ENCODE peak calls at places on chromosomes 3 and 15, in four cellular contexts. One of them, this sample, is unnamed.

GRCh38 chr15:48869966-48870365 is 8.0 kb upstream of the EID1 start:
- DNase-seq in COR-L47: no peak
- DNase-seq in stimulated activated CD4-positive, alpha-beta T cell treated with anti-CD3 and anti-CD28 coated beads, Interleukin-1b, Interleukin-23, amount 100 ng/mL, for 48 hours: no peak
- DNase-seq in stimulated activated CD8-positive, alpha-beta memory T cell treated with anti-CD3 and anti-CD28 coated beads, Interleukin-4, amount 100 ng/mL, for 4 hours: no peak
- DNase-seq in this sample: no peak

GRCh38 chr3:148948913-148949657 is 42.3 kb upstream of the GYG1 start:
- DNase-seq in COR-L47: no peak
- DNase-seq in stimulated activated CD4-positive, alpha-beta T cell treated with anti-CD3 and anti-CD28 coated beads, Interleukin-1b, Interleukin-23, amount 100 ng/mL, for 48 hours: no peak
- DNase-seq in stimulated activated CD8-positive, alpha-beta memory T cell treated with anti-CD3 and anti-CD28 coated beads, Interleukin-4, amount 100 ng/mL, for 4 hours: no peak
- DNase-seq in this sample: no peak

GRCh38 chr3:45958333-45958791 is 15.1 kb downstream of the CXCR6 start:
- DNase-seq in COR-L47: no peak
- DNase-seq in stimulated activated CD4-positive, alpha-beta T cell treated with anti-CD3 and anti-CD28 coated beads, Interleukin-1b, Interleukin-23, amount 100 ng/mL, for 48 hours: no peak
- DNase-seq in stimulated activated CD8-positive, alpha-beta memory T cell treated with anti-CD3 and anti-CD28 coated beads, Interleukin-4, amount 100 ng/mL, for 4 hours: no peak
- DNase-seq in this sample: no peak

GRCh38 chr3:72158639-72159005 is 373.7 kb upstream of the PROK2 start:
- DNase-seq in COR-L47: no peak
- DNase-seq in stimulated activated CD4-positive, alpha-beta T cell treated with anti-CD3 and anti-CD28 coated beads, Interleukin-1b, Interleukin-23, amount 100 ng/mL, for 48 hours: no peak
- DNase-seq in stimulated activated CD8-positive, alpha-beta memory T cell treated with anti-CD3 and anti-CD28 coated beads, Interleukin-4, amount 100 ng/mL, for 4 hours: no peak
- DNase-seq in this sample: no peak

GRCh38 chr3:124919756-124920155 is 14.8 kb downstream of the MUC13 start:
- DNase-seq in COR-L47: no peak
- DNase-seq in stimulated activated CD4-positive, alpha-beta T cell treated with anti-CD3 and anti-CD28 coated beads, Interleukin-1b, Interleukin-23, amount 100 ng/mL, for 48 hours: no peak
- DNase-seq in stimulated activated CD8-positive, alpha-beta memory T cell treated with anti-CD3 and anti-CD28 coated beads, Interleukin-4, amount 100 ng/mL, for 4 hours: no peak
- DNase-seq in this sample: no peak

GRCh38 chr3:138332472-138333073 is 2.9 kb upstream of the NME9 start:
- DNase-seq in COR-L47: peak
- DNase-seq in stimulated activated CD4-positive, alpha-beta T cell treated with anti-CD3 and anti-CD28 coated beads, Interleukin-1b, Interleukin-23, amount 100 ng/mL, for 48 hours: no peak
- DNase-seq in stimulated activated CD8-positive, alpha-beta memory T cell treated with anti-CD3 and anti-CD28 coated beads, Interleukin-4, amount 100 ng/mL, for 4 hours: no peak
- DNase-seq in this sample: peak

GRCh38 chr3:33833408-33834116 is 35.1 kb downstream of the PDCD6IP start:
- DNase-seq in COR-L47: no peak
- DNase-seq in stimulated activated CD4-positive, alpha-beta T cell treated with anti-CD3 and anti-CD28 coated beads, Interleukin-1b, Interleukin-23, amount 100 ng/mL, for 48 hours: no peak
- DNase-seq in stimulated activated CD8-positive, alpha-beta memory T cell treated with anti-CD3 and anti-CD28 coated beads, Interleukin-4, amount 100 ng/mL, for 4 hours: no peak
- DNase-seq in this sample: no peak

GRCh38 chr15:101017935-101018849 is 99.0 kb downstream of the LRRK1 start:
- DNase-seq in COR-L47: no peak
- DNase-seq in stimulated activated CD4-positive, alpha-beta T cell treated with anti-CD3 and anti-CD28 coated beads, Interleukin-1b, Interleukin-23, amount 100 ng/mL, for 48 hours: no peak
- DNase-seq in stimulated activated CD8-positive, alpha-beta memory T cell treated with anti-CD3 and anti-CD28 coated beads, Interleukin-4, amount 100 ng/mL, for 4 hours: no peak
- DNase-seq in this sample: no peak

GRCh38 chr3:52141751-52142150 is 12.5 kb downstream of the POC1A start:
- DNase-seq in COR-L47: no peak
- DNase-seq in stimulated activated CD4-positive, alpha-beta T cell treated with anti-CD3 and anti-CD28 coated beads, Interleukin-1b, Interleukin-23, amount 100 ng/mL, for 48 hours: no peak
- DNase-seq in stimulated activated CD8-positive, alpha-beta memory T cell treated with anti-CD3 and anti-CD28 coated beads, Interleukin-4, amount 100 ng/mL, for 4 hours: no peak
- DNase-seq in this sample: no peak

GRCh38 chr3:46466871-46467403 is 2.2 kb upstream of the LTF start:
- DNase-seq in COR-L47: no peak
- DNase-seq in stimulated activated CD4-positive, alpha-beta T cell treated with anti-CD3 and anti-CD28 coated beads, Interleukin-1b, Interleukin-23, amount 100 ng/mL, for 48 hours: no peak
- DNase-seq in stimulated activated CD8-positive, alpha-beta memory T cell treated with anti-CD3 and anti-CD28 coated beads, Interleukin-4, amount 100 ng/mL, for 4 hours: no peak
- DNase-seq in this sample: no peak

GRCh38 chr3:145902166-145902565 is 258.8 kb downstream of the PLOD2 start:
- DNase-seq in COR-L47: no peak
- DNase-seq in stimulated activated CD4-positive, alpha-beta T cell treated with anti-CD3 and anti-CD28 coated beads, Interleukin-1b, Interleukin-23, amount 100 ng/mL, for 48 hours: no peak
- DNase-seq in stimulated activated CD8-positive, alpha-beta memory T cell treated with anti-CD3 and anti-CD28 coated beads, Interleukin-4, amount 100 ng/mL, for 4 hours: no peak
- DNase-seq in this sample: no peak

GRCh38 chr15:58213587-58214360 is 75.6 kb downstream of the AQP9 start:
- DNase-seq in COR-L47: no peak
- DNase-seq in stimulated activated CD4-positive, alpha-beta T cell treated with anti-CD3 and anti-CD28 coated beads, Interleukin-1b, Interleukin-23, amount 100 ng/mL, for 48 hours: no peak
- DNase-seq in stimulated activated CD8-positive, alpha-beta memory T cell treated with anti-CD3 and anti-CD28 coated beads, Interleukin-4, amount 100 ng/mL, for 4 hours: no peak
- DNase-seq in this sample: no peak

GRCh38 chr3:25587526-25587925 is 77.2 kb downstream of the TOP2B start:
- DNase-seq in COR-L47: no peak
- DNase-seq in stimulated activated CD4-positive, alpha-beta T cell treated with anti-CD3 and anti-CD28 coated beads, Interleukin-1b, Interleukin-23, amount 100 ng/mL, for 48 hours: no peak
- DNase-seq in stimulated activated CD8-positive, alpha-beta memory T cell treated with anti-CD3 and anti-CD28 coated beads, Interleukin-4, amount 100 ng/mL, for 4 hours: no peak
- DNase-seq in this sample: no peak

GRCh38 chr15:39976291-39977274 is 42.7 kb downstream of the EIF2AK4 start:
- DNase-seq in COR-L47: peak
- DNase-seq in stimulated activated CD4-positive, alpha-beta T cell treated with anti-CD3 and anti-CD28 coated beads, Interleukin-1b, Interleukin-23, amount 100 ng/mL, for 48 hours: no peak
- DNase-seq in stimulated activated CD8-positive, alpha-beta memory T cell treated with anti-CD3 and anti-CD28 coated beads, Interleukin-4, amount 100 ng/mL, for 4 hours: peak
- DNase-seq in this sample: peak

GRCh38 chr3:192884831-192885356 is 32.8 kb downstream of the MB21D2 start:
- DNase-seq in COR-L47: no peak
- DNase-seq in stimulated activated CD4-positive, alpha-beta T cell treated with anti-CD3 and anti-CD28 coated beads, Interleukin-1b, Interleukin-23, amount 100 ng/mL, for 48 hours: no peak
- DNase-seq in stimulated activated CD8-positive, alpha-beta memory T cell treated with anti-CD3 and anti-CD28 coated beads, Interleukin-4, amount 100 ng/mL, for 4 hours: no peak
- DNase-seq in this sample: peak

GRCh38 chr3:64972793-64973192 is 285.0 kb upstream of the ADAMTS9 start:
- DNase-seq in COR-L47: no peak
- DNase-seq in stimulated activated CD4-positive, alpha-beta T cell treated with anti-CD3 and anti-CD28 coated beads, Interleukin-1b, Interleukin-23, amount 100 ng/mL, for 48 hours: no peak
- DNase-seq in stimulated activated CD8-positive, alpha-beta memory T cell treated with anti-CD3 and anti-CD28 coated beads, Interleukin-4, amount 100 ng/mL, for 4 hours: no peak
- DNase-seq in this sample: no peak

GRCh38 chr3:66386925-66387650 is 113.7 kb downstream of the LRIG1 start:
- DNase-seq in COR-L47: no peak
- DNase-seq in stimulated activated CD4-positive, alpha-beta T cell treated with anti-CD3 and anti-CD28 coated beads, Interleukin-1b, Interleukin-23, amount 100 ng/mL, for 48 hours: no peak
- DNase-seq in stimulated activated CD8-positive, alpha-beta memory T cell treated with anti-CD3 and anti-CD28 coated beads, Interleukin-4, amount 100 ng/mL, for 4 hours: no peak
- DNase-seq in this sample: no peak

GRCh38 chr15:68487087-68487843 is 55.3 kb upstream of the ITGA11 start:
- DNase-seq in COR-L47: no peak
- DNase-seq in stimulated activated CD4-positive, alpha-beta T cell treated with anti-CD3 and anti-CD28 coated beads, Interleukin-1b, Interleukin-23, amount 100 ng/mL, for 48 hours: no peak
- DNase-seq in stimulated activated CD8-positive, alpha-beta memory T cell treated with anti-CD3 and anti-CD28 coated beads, Interleukin-4, amount 100 ng/mL, for 4 hours: no peak
- DNase-seq in this sample: no peak

GRCh38 chr3:41853495-41853894 is 108.4 kb downstream of the ULK4 start:
- DNase-seq in COR-L47: no peak
- DNase-seq in stimulated activated CD4-positive, alpha-beta T cell treated with anti-CD3 and anti-CD28 coated beads, Interleukin-1b, Interleukin-23, amount 100 ng/mL, for 48 hours: no peak
- DNase-seq in stimulated activated CD8-positive, alpha-beta memory T cell treated with anti-CD3 and anti-CD28 coated beads, Interleukin-4, amount 100 ng/mL, for 4 hours: no peak
- DNase-seq in this sample: no peak

GRCh38 chr3:139710212-139710611 is 32.4 kb upstream of the NMNAT3 start:
- DNase-seq in COR-L47: peak
- DNase-seq in stimulated activated CD4-positive, alpha-beta T cell treated with anti-CD3 and anti-CD28 coated beads, Interleukin-1b, Interleukin-23, amount 100 ng/mL, for 48 hours: no peak
- DNase-seq in stimulated activated CD8-positive, alpha-beta memory T cell treated with anti-CD3 and anti-CD28 coated beads, Interleukin-4, amount 100 ng/mL, for 4 hours: no peak
- DNase-seq in this sample: no peak

GRCh38 chr3:139127101-139127500 is 82.4 kb upstream of the PRR23C start:
- DNase-seq in COR-L47: no peak
- DNase-seq in stimulated activated CD4-positive, alpha-beta T cell treated with anti-CD3 and anti-CD28 coated beads, Interleukin-1b, Interleukin-23, amount 100 ng/mL, for 48 hours: no peak
- DNase-seq in stimulated activated CD8-positive, alpha-beta memory T cell treated with anti-CD3 and anti-CD28 coated beads, Interleukin-4, amount 100 ng/mL, for 4 hours: no peak
- DNase-seq in this sample: no peak

GRCh38 chr15:49199666-49200065 is 29.6 kb downstream of the GALK2 start:
- DNase-seq in COR-L47: no peak
- DNase-seq in stimulated activated CD4-positive, alpha-beta T cell treated with anti-CD3 and anti-CD28 coated beads, Interleukin-1b, Interleukin-23, amount 100 ng/mL, for 48 hours: no peak
- DNase-seq in stimulated activated CD8-positive, alpha-beta memory T cell treated with anti-CD3 and anti-CD28 coated beads, Interleukin-4, amount 100 ng/mL, for 4 hours: no peak
- DNase-seq in this sample: no peak

GRCh38 chr15:73870700-73871408 is 2.5 kb upstream of the TBC1D21 start:
- DNase-seq in COR-L47: no peak
- DNase-seq in stimulated activated CD4-positive, alpha-beta T cell treated with anti-CD3 and anti-CD28 coated beads, Interleukin-1b, Interleukin-23, amount 100 ng/mL, for 48 hours: no peak
- DNase-seq in stimulated activated CD8-positive, alpha-beta memory T cell treated with anti-CD3 and anti-CD28 coated beads, Interleukin-4, amount 100 ng/mL, for 4 hours: no peak
- DNase-seq in this sample: no peak

GRCh38 chr3:193945126-193945525 is 190.8 kb upstream of the HES1 start:
- DNase-seq in COR-L47: no peak
- DNase-seq in stimulated activated CD4-positive, alpha-beta T cell treated with anti-CD3 and anti-CD28 coated beads, Interleukin-1b, Interleukin-23, amount 100 ng/mL, for 48 hours: no peak
- DNase-seq in stimulated activated CD8-positive, alpha-beta memory T cell treated with anti-CD3 and anti-CD28 coated beads, Interleukin-4, amount 100 ng/mL, for 4 hours: no peak
- DNase-seq in this sample: no peak

GRCh38 chr3:138296639-138297038 is 33.0 kb downstream of the NME9 start:
- DNase-seq in COR-L47: no peak
- DNase-seq in stimulated activated CD4-positive, alpha-beta T cell treated with anti-CD3 and anti-CD28 coated beads, Interleukin-1b, Interleukin-23, amount 100 ng/mL, for 48 hours: peak
- DNase-seq in stimulated activated CD8-positive, alpha-beta memory T cell treated with anti-CD3 and anti-CD28 coated beads, Interleukin-4, amount 100 ng/mL, for 4 hours: no peak
- DNase-seq in this sample: no peak

GRCh38 chr3:162489853-162490252 is 993.2 kb downstream of the OTOL1 start:
- DNase-seq in COR-L47: peak
- DNase-seq in stimulated activated CD4-positive, alpha-beta T cell treated with anti-CD3 and anti-CD28 coated beads, Interleukin-1b, Interleukin-23, amount 100 ng/mL, for 48 hours: no peak
- DNase-seq in stimulated activated CD8-positive, alpha-beta memory T cell treated with anti-CD3 and anti-CD28 coated beads, Interleukin-4, amount 100 ng/mL, for 4 hours: no peak
- DNase-seq in this sample: no peak

GRCh38 chr3:73530030-73530411 is 94.7 kb downstream of the PDZRN3 start:
- DNase-seq in COR-L47: no peak
- DNase-seq in stimulated activated CD4-positive, alpha-beta T cell treated with anti-CD3 and anti-CD28 coated beads, Interleukin-1b, Interleukin-23, amount 100 ng/mL, for 48 hours: no peak
- DNase-seq in stimulated activated CD8-positive, alpha-beta memory T cell treated with anti-CD3 and anti-CD28 coated beads, Interleukin-4, amount 100 ng/mL, for 4 hours: no peak
- DNase-seq in this sample: no peak

GRCh38 chr15:67914537-67915373 is 74.9 kb upstream of the RNU6-1 start:
- DNase-seq in COR-L47: peak
- DNase-seq in stimulated activated CD4-positive, alpha-beta T cell treated with anti-CD3 and anti-CD28 coated beads, Interleukin-1b, Interleukin-23, amount 100 ng/mL, for 48 hours: no peak
- DNase-seq in stimulated activated CD8-positive, alpha-beta memory T cell treated with anti-CD3 and anti-CD28 coated beads, Interleukin-4, amount 100 ng/mL, for 4 hours: no peak
- DNase-seq in this sample: peak

GRCh38 chr3:62922326-62922725 is 47.1 kb upstream of the CADPS start:
- DNase-seq in COR-L47: no peak
- DNase-seq in stimulated activated CD4-positive, alpha-beta T cell treated with anti-CD3 and anti-CD28 coated beads, Interleukin-1b, Interleukin-23, amount 100 ng/mL, for 48 hours: no peak
- DNase-seq in stimulated activated CD8-positive, alpha-beta memory T cell treated with anti-CD3 and anti-CD28 coated beads, Interleukin-4, amount 100 ng/mL, for 4 hours: no peak
- DNase-seq in this sample: no peak

GRCh38 chr3:195030791-195031321 is 240.1 kb downstream of the XXYLT1 start:
- DNase-seq in COR-L47: no peak
- DNase-seq in stimulated activated CD4-positive, alpha-beta T cell treated with anti-CD3 and anti-CD28 coated beads, Interleukin-1b, Interleukin-23, amount 100 ng/mL, for 48 hours: no peak
- DNase-seq in stimulated activated CD8-positive, alpha-beta memory T cell treated with anti-CD3 and anti-CD28 coated beads, Interleukin-4, amount 100 ng/mL, for 4 hours: no peak
- DNase-seq in this sample: no peak

GRCh38 chr3:193782280-193782654 is 189.3 kb downstream of the OPA1 start:
- DNase-seq in COR-L47: no peak
- DNase-seq in stimulated activated CD4-positive, alpha-beta T cell treated with anti-CD3 and anti-CD28 coated beads, Interleukin-1b, Interleukin-23, amount 100 ng/mL, for 48 hours: no peak
- DNase-seq in stimulated activated CD8-positive, alpha-beta memory T cell treated with anti-CD3 and anti-CD28 coated beads, Interleukin-4, amount 100 ng/mL, for 4 hours: no peak
- DNase-seq in this sample: no peak

GRCh38 chr3:30344288-30344687 is 262.1 kb upstream of the TGFBR2 start:
- DNase-seq in COR-L47: no peak
- DNase-seq in stimulated activated CD4-positive, alpha-beta T cell treated with anti-CD3 and anti-CD28 coated beads, Interleukin-1b, Interleukin-23, amount 100 ng/mL, for 48 hours: no peak
- DNase-seq in stimulated activated CD8-positive, alpha-beta memory T cell treated with anti-CD3 and anti-CD28 coated beads, Interleukin-4, amount 100 ng/mL, for 4 hours: no peak
- DNase-seq in this sample: no peak

GRCh38 chr3:12287727-12288465 is 974 bp upstream of the PPARG start:
- DNase-seq in COR-L47: no peak
- DNase-seq in stimulated activated CD4-positive, alpha-beta T cell treated with anti-CD3 and anti-CD28 coated beads, Interleukin-1b, Interleukin-23, amount 100 ng/mL, for 48 hours: no peak
- DNase-seq in stimulated activated CD8-positive, alpha-beta memory T cell treated with anti-CD3 and anti-CD28 coated beads, Interleukin-4, amount 100 ng/mL, for 4 hours: no peak
- DNase-seq in this sample: no peak

GRCh38 chr3:62562017-62562416 is 188.7 kb upstream of the FEZF2 start:
- DNase-seq in COR-L47: no peak
- DNase-seq in stimulated activated CD4-positive, alpha-beta T cell treated with anti-CD3 and anti-CD28 coated beads, Interleukin-1b, Interleukin-23, amount 100 ng/mL, for 48 hours: no peak
- DNase-seq in stimulated activated CD8-positive, alpha-beta memory T cell treated with anti-CD3 and anti-CD28 coated beads, Interleukin-4, amount 100 ng/mL, for 4 hours: no peak
- DNase-seq in this sample: no peak

GRCh38 chr3:4416961-4417360 is 50.1 kb downstream of the SUMF1 start:
- DNase-seq in COR-L47: no peak
- DNase-seq in stimulated activated CD4-positive, alpha-beta T cell treated with anti-CD3 and anti-CD28 coated beads, Interleukin-1b, Interleukin-23, amount 100 ng/mL, for 48 hours: peak
- DNase-seq in stimulated activated CD8-positive, alpha-beta memory T cell treated with anti-CD3 and anti-CD28 coated beads, Interleukin-4, amount 100 ng/mL, for 4 hours: no peak
- DNase-seq in this sample: no peak

GRCh38 chr15:31472636-31473383 is 146.2 kb downstream of the KLF13 start:
- DNase-seq in COR-L47: no peak
- DNase-seq in stimulated activated CD4-positive, alpha-beta T cell treated with anti-CD3 and anti-CD28 coated beads, Interleukin-1b, Interleukin-23, amount 100 ng/mL, for 48 hours: peak
- DNase-seq in stimulated activated CD8-positive, alpha-beta memory T cell treated with anti-CD3 and anti-CD28 coated beads, Interleukin-4, amount 100 ng/mL, for 4 hours: no peak
- DNase-seq in this sample: no peak

GRCh38 chr15:39403674-39404117 is 177.2 kb upstream of the THBS1 start:
- DNase-seq in COR-L47: peak
- DNase-seq in stimulated activated CD4-positive, alpha-beta T cell treated with anti-CD3 and anti-CD28 coated beads, Interleukin-1b, Interleukin-23, amount 100 ng/mL, for 48 hours: no peak
- DNase-seq in stimulated activated CD8-positive, alpha-beta memory T cell treated with anti-CD3 and anti-CD28 coated beads, Interleukin-4, amount 100 ng/mL, for 4 hours: no peak
- DNase-seq in this sample: peak

GRCh38 chr15:35481992-35482391 is 64.0 kb downstream of the DPH6 start:
- DNase-seq in COR-L47: no peak
- DNase-seq in stimulated activated CD4-positive, alpha-beta T cell treated with anti-CD3 and anti-CD28 coated beads, Interleukin-1b, Interleukin-23, amount 100 ng/mL, for 48 hours: no peak
- DNase-seq in stimulated activated CD8-positive, alpha-beta memory T cell treated with anti-CD3 and anti-CD28 coated beads, Interleukin-4, amount 100 ng/mL, for 4 hours: no peak
- DNase-seq in this sample: no peak

GRCh38 chr3:53163459-53164387 is 2.7 kb downstream of the PRKCD start:
- DNase-seq in COR-L47: no peak
- DNase-seq in stimulated activated CD4-positive, alpha-beta T cell treated with anti-CD3 and anti-CD28 coated beads, Interleukin-1b, Interleukin-23, amount 100 ng/mL, for 48 hours: no peak
- DNase-seq in stimulated activated CD8-positive, alpha-beta memory T cell treated with anti-CD3 and anti-CD28 coated beads, Interleukin-4, amount 100 ng/mL, for 4 hours: no peak
- DNase-seq in this sample: no peak